ENCODE peak calls at places on chromosomes 1 and 21, in ten cellular contexts. V is psoas muscle; X is endothelial cell; M is HT1080; B is endodermal cell; R is NCI-H774; J is stimulated activated CD4-positive, alpha-beta T cell treated with anti-CD3 and anti-CD28 coated beads, TNF-alpha, amount 100 ng/mL, for 4 hours; O is NCI-H748 treated with DMSO at 0.1 percent for 48 hours; K is heart left ventricle; T is AG04450. F is an unnamed sample.

GRCh38 chr1:227892930-227893695 is 54.6 kb downstream of the WNT9A start:
- DNase-seq in B (peak; percentile 50), M (no peak), X (no peak), T (no peak), J (no peak), R (no peak), V (peak; percentile 41), O (no peak), K (peak; percentile 12), F (peak; percentile 73)

GRCh38 chr21:14711287-14711686 is 165.2 kb upstream of the SAMSN1 start:
- DNase-seq in O (no peak), V (no peak), X (no peak), R (no peak), J (no peak), T (no peak), K (no peak), B (no peak), M (no peak), F (no peak)

GRCh38 chr1:194159941-194160340 is 973.5 kb upstream of the B3GALT2 start:
- DNase-seq in J (no peak), K (no peak), V (no peak), B (no peak), O (no peak), M (peak; percentile 11), T (no peak), X (no peak), R (no peak), F (no peak)

GRCh38 chr1:20732588-20733360 is at the start of gene SH2D5:
- DNase-seq in X (no peak), B (peak; percentile 89), R (peak; percentile 0), T (peak; percentile 95), V (peak; percentile 75), K (peak; percentile 61), M (peak; percentile 99), J (peak; percentile 56), O (peak; percentile 34), F (no peak)

GRCh38 chr1:204130989-204131892 is 20.6 kb downstream of the ETNK2 start:
- DNase-seq in V (no peak), T (peak; percentile 43), O (no peak), X (no peak), K (peak; percentile 51), J (no peak), B (no peak), M (peak; percentile 93), R (no peak), F (no peak)

GRCh38 chr1:201533836-201534235 is 5.1 kb upstream of the NAV1 start:
- DNase-seq in O (no peak), T (no peak), B (no peak), V (no peak), K (no peak), R (no peak), J (no peak), M (no peak), X (no peak), F (no peak)

GRCh38 chr1:12426030-12426429 is 192.0 kb downstream of the DHRS3 start:
- DNase-seq in V (no peak), M (no peak), X (no peak), K (no peak), O (no peak), B (no peak), T (no peak), R (no peak), J (no peak), F (no peak)

GRCh38 chr1:154586231-154586630 is 18.7 kb downstream of the CHRNB2 start:
- DNase-seq in M (no peak), R (no peak), X (no peak), K (no peak), O (no peak), V (no peak), J (no peak), B (no peak), T (no peak), F (no peak)

GRCh38 chr1:31364561-31365255 is 8.2 kb downstream of the FABP3 start:
- DNase-seq in J (no peak), B (no peak), R (no peak), V (no peak), O (no peak), M (no peak), K (no peak), X (no peak), T (no peak), F (no peak)

GRCh38 chr21:36125513-36126121 is 9.3 kb upstream of the CBR3 start:
- DNase-seq in X (peak; percentile 53), B (peak; percentile 79), R (peak; percentile 44), K (no peak), J (peak; percentile 16), M (peak; percentile 46), T (no peak), V (peak; percentile 66), O (peak; percentile 41), F (peak; percentile 53)

GRCh38 chr1:40944326-40944725 is 35.2 kb upstream of the CTPS1 start:
- DNase-seq in O (no peak), V (no peak), J (no peak), R (no peak), X (no peak), K (no peak), T (peak; percentile 76), M (no peak), B (no peak), F (no peak)

GRCh38 chr1:38608202-38608864 is 251.2 kb downstream of the RRAGC start:
- DNase-seq in J (no peak), O (no peak), R (no peak), B (peak; percentile 92), V (no peak), T (no peak), M (peak; percentile 18), K (peak; percentile 36), X (peak; percentile 61), F (no peak)

GRCh38 chr1:173478099-173478555 is 992 bp downstream of the PRDX6 start:
- DNase-seq in M (peak; percentile 48), T (no peak), V (peak; percentile 79), O (no peak), J (no peak), K (peak; percentile 83), X (peak; percentile 23), B (peak; percentile 61), R (no peak), F (peak; percentile 74)

GRCh38 chr1:3768811-3769390 is 3.6 kb upstream of the SMIM1 start:
- DNase-seq in O (no peak), M (no peak), R (no peak), J (no peak), T (no peak), V (no peak), X (no peak), K (no peak), B (peak; percentile 28), F (no peak)

GRCh38 chr21:33299181-33299752 is 25.5 kb upstream of the IFNAR1 start:
- DNase-seq in T (no peak), V (no peak), R (no peak), M (no peak), B (no peak), O (no peak), J (peak; percentile 16), X (no peak), K (no peak), F (no peak)

GRCh38 chr1:16984717-16985116 is 4.3 kb upstream of the MFAP2 start:
- DNase-seq in R (no peak), V (peak; percentile 84), O (no peak), X (peak; percentile 52), B (no peak), T (peak; percentile 53), J (no peak), K (peak; percentile 79), M (peak; percentile 94), F (no peak)

GRCh38 chr1:180343931-180344406 is 113.9 kb downstream of the LHX4 start:
- DNase-seq in B (no peak), X (no peak), R (peak; percentile 76), J (no peak), K (peak; percentile 31), V (peak; percentile 44), O (peak; percentile 92), M (peak; percentile 47), T (no peak), F (no peak)

F was measured in left lung.